ENCODE peak calls at places on chromosomes 13 and 19, in eight cellular contexts. One of them, this sample, is unnamed.

GRCh38 chr13:27852491-27852890 is 60.2 kb downstream of the GSX1 start:
- DNase-seq in colonic mucosa: no peak
- DNase-seq in GM04504: no peak
- DNase-seq in T-helper 2 cell: no peak
- DNase-seq in substantia nigra: no peak
- DNase-seq in OCI-M1: no peak
- DNase-seq in testis: no peak
- DNase-seq in heart right ventricle: no peak
- DNase-seq in this sample: no peak

GRCh38 chr13:46530084-46530935 is 22.7 kb upstream of the LRCH1 start:
- DNase-seq in substantia nigra: no peak
- DNase-seq in OCI-M1: peak; percentile 32
- DNase-seq in T-helper 2 cell: peak; percentile 30
- DNase-seq in colonic mucosa: no peak
- DNase-seq in GM04504: peak; percentile 18
- DNase-seq in heart right ventricle: no peak
- DNase-seq in testis: no peak
- DNase-seq in this sample: no peak

GRCh38 chr13:39186205-39186880 is 148.1 kb downstream of the NHLRC3 start:
- DNase-seq in colonic mucosa: no peak
- DNase-seq in testis: peak; percentile 26
- DNase-seq in GM04504: no peak
- DNase-seq in substantia nigra: no peak
- DNase-seq in T-helper 2 cell: no peak
- DNase-seq in OCI-M1: no peak
- DNase-seq in heart right ventricle: peak; percentile 25
- DNase-seq in this sample: no peak

GRCh38 chr13:46295531-46296464 is 84.1 kb downstream of the LRRC63 start:
- DNase-seq in colonic mucosa: no peak
- DNase-seq in GM04504: peak; percentile 92
- DNase-seq in heart right ventricle: no peak
- DNase-seq in substantia nigra: no peak
- DNase-seq in OCI-M1: peak; percentile 78
- DNase-seq in T-helper 2 cell: peak; percentile 95
- DNase-seq in testis: peak; percentile 40
- DNase-seq in this sample: no peak

GRCh38 chr13:109436055-109436622 is 350.2 kb downstream of the IRS2 start:
- DNase-seq in GM04504: no peak
- DNase-seq in heart right ventricle: no peak
- DNase-seq in OCI-M1: no peak
- DNase-seq in T-helper 2 cell: no peak
- DNase-seq in substantia nigra: no peak
- DNase-seq in testis: no peak
- DNase-seq in colonic mucosa: no peak
- DNase-seq in this sample: no peak

GRCh38 chr13:24161010-24161775 is 673 bp downstream of the SPATA13 start:
- DNase-seq in testis: peak; percentile 27
- DNase-seq in OCI-M1: peak; percentile 23
- DNase-seq in GM04504: no peak
- DNase-seq in substantia nigra: peak; percentile 76
- DNase-seq in colonic mucosa: peak; percentile 72
- DNase-seq in T-helper 2 cell: peak; percentile 54
- DNase-seq in heart right ventricle: peak; percentile 7
- DNase-seq in this sample: peak; percentile 15

GRCh38 chr13:106610511-106610910 is 42.6 kb upstream of the ARGLU1 start:
- DNase-seq in substantia nigra: no peak
- DNase-seq in testis: no peak
- DNase-seq in OCI-M1: no peak
- DNase-seq in colonic mucosa: no peak
- DNase-seq in T-helper 2 cell: no peak
- DNase-seq in GM04504: peak; percentile 16
- DNase-seq in heart right ventricle: no peak
- DNase-seq in this sample: no peak

GRCh38 chr19:40055832-40056504 is at the start of gene ZNF780B:
- DNase-seq in testis: peak; percentile 93
- DNase-seq in OCI-M1: peak; percentile 87
- DNase-seq in substantia nigra: peak; percentile 60
- DNase-seq in T-helper 2 cell: peak; percentile 85
- DNase-seq in colonic mucosa: peak; percentile 85
- DNase-seq in GM04504: peak; percentile 15
- DNase-seq in heart right ventricle: peak; percentile 54
- DNase-seq in this sample: peak; percentile 35

GRCh38 chr13:98174321-98174720 is 2.7 kb downstream of the RNF113B start:
- DNase-seq in colonic mucosa: no peak
- DNase-seq in T-helper 2 cell: no peak
- DNase-seq in testis: no peak
- DNase-seq in substantia nigra: no peak
- DNase-seq in OCI-M1: no peak
- DNase-seq in GM04504: no peak
- DNase-seq in heart right ventricle: no peak
- DNase-seq in this sample: no peak

GRCh38 chr19:1446713-1447564 is 3.0 kb upstream of the APC2 start:
- DNase-seq in GM04504: no peak
- DNase-seq in substantia nigra: peak; percentile 28
- DNase-seq in T-helper 2 cell: no peak
- DNase-seq in colonic mucosa: no peak
- DNase-seq in heart right ventricle: no peak
- DNase-seq in OCI-M1: peak; percentile 27
- DNase-seq in testis: no peak
- DNase-seq in this sample: no peak

This sample was measured in T-helper 17 cell.